ENCODE peak calls at places on chromosome 10, in ten cellular contexts. N, T, X, K, M, V, R, C, P and E are unnamed samples. For H3K36me3 and H3K4me1, the result is how much of the 10 kb centered on the place peaks cover.

GRCh38 chr10:132696728-132697567 is 89.0 kb downstream of the NKX6-2 start:
- DNase-seq in N (no peak), T (no peak), X (peak), K (no peak), M (peak), V (peak), R (no peak), C (no peak), P (peak), E (peak)

GRCh38 chr10:100401631-100402328 is 54.7 kb downstream of the SCD start:
- DNase-seq in N (no peak), T (no peak), X (no peak), K (no peak), M (no peak), V (no peak), R (no peak), C (no peak), P (no peak), E (no peak)

GRCh38 chr10:110973400-110973799 is 54.0 kb downstream of the SHOC2 start:
- DNase-seq in N (no peak), T (no peak), X (no peak), K (no peak), M (no peak), V (no peak), R (no peak), C (no peak), P (no peak), E (no peak)

GRCh38 chr10:52644678-52645434 is 127.7 kb downstream of the MBL2 start:
- DNase-seq in N (peak), T (peak), X (no peak), K (no peak), M (no peak), V (no peak), R (peak), C (no peak), P (no peak), E (no peak)

GRCh38 chr10:80535671-80536360 is 1.9 kb upstream of the SH2D4B start:
- DNase-seq in N (no peak), T (peak), X (peak), K (peak), M (peak), V (peak), R (no peak), C (peak), P (peak), E (peak)

GRCh38 chr10:130108934-130109604 is 1.6 kb downstream of the C10orf143 start:
- DNase-seq in N (no peak), T (no peak), X (no peak), K (no peak), M (no peak), V (peak), R (no peak), C (no peak), P (no peak), E (no peak)

GRCh38 chr10:121598261-121599249 is at the start of gene FGFR2:
- DNase-seq in N (no peak), T (peak), X (peak), K (peak), M (peak), V (no peak), R (peak), C (peak), P (peak), E (peak)

GRCh38 chr10:63504145-63504881 is 16.9 kb upstream of the REEP3 start:
- DNase-seq in N (no peak), T (no peak), X (no peak), K (no peak), M (no peak), V (no peak), R (no peak), C (no peak), P (no peak), E (no peak)

GRCh38 chr10:67268146-67268545 is 342.3 kb downstream of the LRRTM3 start:
- DNase-seq in N (no peak), T (no peak), X (no peak), K (no peak), M (no peak), V (no peak), R (no peak), C (no peak), P (no peak), E (no peak)

GRCh38 chr10:33350041-33350440 is 15.6 kb upstream of the NRP1 start:
- DNase-seq in N (no peak), T (no peak), X (no peak), K (no peak), M (no peak), V (no peak), R (no peak), C (no peak), P (no peak), E (no peak)

GRCh38 chr10:103442031-103442461 is 10.1 kb downstream of the CALHM2 start:
- DNase-seq in N (peak), T (no peak), X (peak), K (no peak), M (peak), V (no peak), R (no peak), C (peak), P (peak), E (peak)

GRCh38 chr10:103439776-103440175 is 12.4 kb downstream of the CALHM2 start:
- DNase-seq in N (no peak), T (no peak), X (no peak), K (no peak), M (no peak), V (no peak), R (no peak), C (no peak), P (no peak), E (no peak)

GRCh38 chr10:103441206-103441605 is 11.0 kb downstream of the CALHM2 start:
- DNase-seq in N (no peak), T (no peak), X (no peak), K (no peak), M (peak), V (no peak), R (no peak), C (no peak), P (no peak), E (no peak)

GRCh38 chr10:103440416-103440815 is 11.8 kb downstream of the CALHM2 start:
- DNase-seq in N (no peak), T (no peak), X (no peak), K (no peak), M (peak), V (no peak), R (no peak), C (no peak), P (no peak), E (no peak)

DNA sequence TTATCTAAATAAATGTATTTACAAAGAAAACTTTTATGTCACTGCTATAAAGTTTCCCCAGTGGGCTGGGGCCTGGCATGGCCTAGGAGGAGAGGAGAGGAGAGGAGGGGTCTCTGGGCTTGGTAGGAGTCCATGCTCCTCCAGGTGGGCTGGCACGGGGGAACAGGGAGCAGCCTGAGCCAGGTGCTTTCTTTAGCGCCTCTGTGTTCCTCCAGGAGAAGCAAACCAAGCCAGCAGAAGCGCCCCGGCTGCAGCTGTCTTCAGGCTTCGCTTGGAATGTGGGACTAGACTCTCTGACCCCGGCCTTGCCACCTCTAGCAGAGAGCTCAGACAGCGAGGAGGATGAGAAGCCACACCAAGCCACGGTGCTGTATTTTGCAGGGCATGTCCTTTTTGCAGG is 10.6 kb downstream of the CALHM2 start:
- DNase-seq in N (no peak), T (no peak), X (no peak), K (no peak), M (peak), V (no peak), R (no peak), C (no peak), P (no peak), E (no peak)
- H3K36me3 ChIP-seq in N (half or more), T (under half), X (half or more), K (half or more), M (half or more), V (half or more), R (half or more), C (under half), P (half or more), E (under half)

GRCh38 chr10:125726914-125727313 is 7.4 kb downstream of the EDRF1 start:
- DNase-seq in N (no peak), T (no peak), X (no peak), K (no peak), M (no peak), V (no peak), R (no peak), C (no peak), P (no peak), E (no peak)
- H3K4me1 ChIP-seq in N (under half), T (under half), X (under half), K (under half), M (under half), V (under half), R (under half), C (under half), P (under half), E (under half)

GRCh38 chr10:119427263-119427864 is 115.2 kb downstream of the RGS10 start:
- DNase-seq in N (no peak), T (no peak), X (no peak), K (no peak), M (no peak), V (no peak), R (no peak), C (no peak), P (no peak), E (no peak)

GRCh38 chr10:119431034-119431767 is 111.3 kb downstream of the RGS10 start:
- DNase-seq in N (no peak), T (no peak), X (no peak), K (no peak), M (peak), V (no peak), R (no peak), C (no peak), P (peak), E (no peak)

GRCh38 chr10:119429771-119430170 is 112.7 kb downstream of the RGS10 start:
- DNase-seq in N (no peak), T (no peak), X (no peak), K (no peak), M (peak), V (no peak), R (no peak), C (no peak), P (peak), E (no peak)

GRCh38 chr10:119426699-119427098 is 115.8 kb downstream of the RGS10 start:
- DNase-seq in N (no peak), T (no peak), X (no peak), K (no peak), M (no peak), V (no peak), R (no peak), C (no peak), P (no peak), E (no peak)

DNA sequence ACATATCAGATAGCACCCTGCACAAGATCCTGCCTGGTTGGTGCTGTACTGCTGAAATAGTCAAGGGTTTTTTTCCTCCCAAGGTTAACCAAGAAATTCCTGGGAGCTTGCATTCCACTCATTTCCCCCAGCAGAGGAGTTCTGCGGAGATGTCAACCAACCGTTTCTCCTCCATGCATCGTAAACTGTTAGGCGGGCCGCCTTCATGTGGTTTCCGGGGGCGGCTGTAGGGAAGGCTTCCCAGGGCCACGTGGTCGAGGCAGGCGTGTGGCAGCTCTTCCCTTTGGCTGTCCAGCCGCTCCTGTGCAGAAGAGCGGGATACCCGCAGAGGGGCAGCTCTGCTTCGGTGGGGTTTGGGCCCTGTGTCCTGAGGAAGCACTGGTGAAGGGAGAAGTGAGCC is 113.7 kb downstream of the RGS10 start:
- DNase-seq in N (peak), T (no peak), X (no peak), K (no peak), M (peak), V (no peak), R (no peak), C (no peak), P (peak), E (no peak)
- TF ChIP-seq CTCF in N (no peak), T (no peak), X (no peak), K (no peak), M (no peak), V (no peak), R (no peak), C (no peak), P (no peak), E (no peak)

DNA sequence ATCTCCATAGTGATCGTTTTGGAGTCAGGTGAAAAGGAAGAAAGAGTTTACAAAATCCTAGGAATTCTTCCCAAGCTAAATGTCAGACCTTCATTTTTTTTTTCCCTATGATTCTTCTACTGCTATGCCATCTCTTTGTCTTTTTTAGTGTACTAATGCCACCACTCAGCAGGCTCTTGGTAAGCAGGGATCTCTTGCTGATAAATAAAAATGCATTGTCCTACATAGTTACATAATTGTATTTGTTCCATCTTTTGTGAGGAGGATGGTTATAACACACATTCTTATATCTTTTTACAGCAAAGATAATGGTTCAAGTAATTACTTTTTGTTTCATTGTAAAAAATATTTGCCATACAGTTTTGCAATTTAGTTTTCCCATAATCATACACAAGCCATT is 36.8 kb upstream of the AFAP1L2 start:
- DNase-seq in N (no peak), T (no peak), X (no peak), K (no peak), M (no peak), V (no peak), R (no peak), C (no peak), P (no peak), E (no peak)
- H3K36me3 ChIP-seq in N (under half), T (half or more), X (half or more), K (under half), M (half or more), V (half or more), R (half or more), C (under half), P (under half), E (under half)

DNA sequence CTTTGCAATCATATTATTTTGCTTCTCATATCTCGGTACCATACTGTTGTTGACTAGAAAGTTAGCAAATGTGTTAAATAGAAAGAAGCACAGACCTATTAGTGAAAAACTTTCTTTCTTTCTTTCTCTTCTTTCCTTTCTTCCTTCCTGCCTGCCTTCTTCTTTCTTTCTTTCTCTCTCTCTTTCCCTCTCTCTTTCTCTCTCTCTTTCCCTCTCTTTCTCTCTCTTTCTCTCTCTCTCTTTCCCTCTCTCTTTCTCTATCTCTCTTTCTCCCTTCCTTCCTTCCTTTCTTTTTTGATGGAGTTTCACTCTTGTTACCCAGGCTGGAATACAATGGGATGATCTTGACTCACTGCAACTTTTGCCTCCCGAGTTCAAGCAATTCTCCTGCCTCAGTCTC is 1160.6 kb downstream of the GATA3 start:
- DNase-seq in N (no peak), T (no peak), X (no peak), K (no peak), M (no peak), V (no peak), R (no peak), C (no peak), P (no peak), E (no peak)
- H3K4me1 ChIP-seq in N (under half), T (under half), X (under half), K (under half), M (under half), V (under half), R (under half), C (under half), P (under half), E (under half)

DNA sequence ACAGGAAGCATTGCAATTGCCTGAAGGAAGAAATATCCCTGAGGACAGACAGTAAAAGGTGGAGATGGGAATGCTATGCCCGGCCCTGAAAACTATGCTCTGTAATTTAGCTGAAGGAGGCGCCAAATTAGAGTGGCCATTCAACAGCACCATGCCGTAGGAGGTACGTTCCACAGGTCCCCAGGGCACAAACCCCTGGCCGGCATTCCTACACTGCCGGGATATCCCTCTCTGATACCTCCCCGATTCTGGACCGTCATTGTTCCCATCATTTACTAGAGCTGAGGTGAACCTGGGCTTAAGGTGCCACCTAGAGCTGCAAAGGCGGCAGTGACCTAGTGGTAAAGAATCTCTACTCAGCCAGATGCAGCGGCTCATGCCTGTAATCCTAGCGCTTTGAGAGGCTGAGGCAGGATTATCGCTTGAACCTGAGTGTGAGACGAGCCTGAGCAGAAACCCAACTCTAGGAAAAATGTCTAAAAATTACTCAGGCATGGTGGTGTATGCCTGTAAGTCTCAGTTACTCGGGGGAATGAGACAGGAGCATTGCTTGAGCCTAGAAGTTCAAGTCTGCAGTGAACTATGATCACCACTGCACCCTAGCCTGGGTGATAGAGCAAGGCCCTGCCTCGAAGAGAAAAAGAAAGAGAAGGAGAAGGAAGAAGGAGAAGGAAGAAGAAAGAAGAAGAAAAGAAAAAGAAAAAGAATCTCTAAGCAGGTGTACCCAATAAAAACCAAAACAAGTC is 53.0 kb upstream of the TNKS2 start:
- DNase-seq in N (no peak), T (no peak), X (no peak), K (peak), M (no peak), V (no peak), R (peak), C (no peak), P (no peak), E (no peak)
- TF ChIP-seq CTCF in N (peak), T (no peak), X (peak), K (peak), M (no peak), V (no peak), R (peak), C (no peak), P (peak), E (no peak)

DNA sequence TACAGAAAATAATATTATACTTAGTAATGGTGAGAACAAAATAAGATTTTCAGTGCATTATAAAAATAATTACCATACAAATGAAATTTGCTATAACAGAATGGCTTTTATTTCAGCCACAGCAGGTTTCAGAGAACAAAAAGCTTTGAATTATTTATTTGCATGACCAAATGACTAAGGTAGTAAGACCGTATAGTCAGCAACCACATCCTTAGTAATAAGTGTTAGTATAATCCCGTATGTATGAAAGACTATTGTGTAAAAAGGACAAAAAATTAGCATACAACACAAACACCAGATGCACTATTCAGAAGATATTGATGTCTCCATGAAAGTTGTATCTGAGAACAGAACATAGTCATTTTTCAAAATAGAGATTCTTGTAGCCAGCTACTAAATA is 12.2 kb downstream of the PDZD8 start:
- DNase-seq in N (peak), T (no peak), X (no peak), K (no peak), M (no peak), V (no peak), R (no peak), C (no peak), P (no peak), E (no peak)
- H3K36me3 ChIP-seq in N (under half), T (under half), X (under half), K (under half), M (under half), V (under half), R (under half), C (under half), P (under half), E (under half)

GRCh38 chr10:97866524-97867219 is 17.0 kb downstream of the GOLGA7B start:
- DNase-seq in N (no peak), T (no peak), X (no peak), K (no peak), M (no peak), V (no peak), R (no peak), C (no peak), P (no peak), E (no peak)

GRCh38 chr10:97867220-97867800 is 17.7 kb downstream of the GOLGA7B start:
- DNase-seq in N (no peak), T (no peak), X (no peak), K (no peak), M (no peak), V (no peak), R (no peak), C (no peak), P (no peak), E (no peak)

GRCh38 chr10:97863808-97864207 is 14.2 kb downstream of the GOLGA7B start:
- DNase-seq in N (no peak), T (no peak), X (no peak), K (no peak), M (no peak), V (no peak), R (no peak), C (no peak), P (no peak), E (no peak)

GRCh38 chr10:97868134-97868685 is 18.6 kb downstream of the GOLGA7B start:
- DNase-seq in N (no peak), T (no peak), X (no peak), K (no peak), M (no peak), V (no peak), R (no peak), C (no peak), P (no peak), E (no peak)

DNA sequence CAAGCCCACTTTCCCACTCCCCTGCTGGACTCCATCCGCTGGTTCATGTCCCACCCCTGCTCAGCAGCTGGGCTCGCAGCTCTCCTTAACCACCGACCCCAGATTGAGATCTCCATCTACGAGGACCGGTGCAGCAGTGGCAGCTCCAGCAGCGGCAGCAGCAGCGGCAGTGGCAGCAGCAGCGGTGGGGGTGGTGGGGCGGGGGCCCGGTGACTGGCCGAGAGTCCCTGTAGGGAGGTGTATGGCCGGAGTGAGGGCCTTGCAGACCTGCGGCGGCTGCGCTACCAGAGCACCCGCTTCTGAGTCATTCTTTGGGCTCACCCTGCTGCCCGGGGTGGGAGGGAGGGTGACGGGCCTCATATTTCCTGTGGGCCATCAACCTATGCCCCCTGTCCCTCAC is 15.8 kb downstream of the GOLGA7B start:
- DNase-seq in N (no peak), T (no peak), X (no peak), K (peak), M (no peak), V (no peak), R (no peak), C (no peak), P (no peak), E (no peak)
- H3K4me1 ChIP-seq in N (under half), T (under half), X (under half), K (under half), M (under half), V (under half), R (under half), C (under half), P (under half), E (under half)

GRCh38 chr10:89224697-89225443 is 17.8 kb upstream of the CH25H start:
- DNase-seq in N (no peak), T (no peak), X (peak), K (no peak), M (peak), V (no peak), R (no peak), C (no peak), P (no peak), E (no peak)
- TF ChIP-seq CTCF in N (no peak), T (no peak), X (peak), K (no peak), M (peak), V (no peak), R (peak), C (peak), P (peak), E (no peak)